ENCODE peak calls at places on chromosome 7, in seven cellular contexts. V is foreskin fibroblast, M is SK-N-SH, T is H7, H is lower leg skin, Y is GM04504, P is NCI-H460. B is an unnamed sample.

GRCh38 chr7:13879994-13880686 is 109.3 kb downstream of the ETV1 start:
- DNase-seq in M (no peak), P (no peak), H (no peak), Y (peak), V (peak), T (no peak), B (no peak)

GRCh38 chr7:134029-134428 is 58.3 kb upstream of the FAM20C start:
- DNase-seq in V (no peak), H (peak), P (no peak), T (peak), Y (no peak), M (no peak), B (no peak)

GRCh38 chr7:36131026-36131425 is 22.0 kb upstream of the EEPD1 start:
- DNase-seq in T (no peak), Y (no peak), V (no peak), H (no peak), P (no peak), M (no peak), B (no peak)

GRCh38 chr7:105245398-105246099 is 143.2 kb downstream of the SRPK2 start:
- DNase-seq in P (no peak), H (no peak), M (peak), Y (no peak), V (no peak), T (no peak), B (peak)

GRCh38 chr7:157495594-157495993 is 158.8 kb downstream of the DNAJB6 start:
- DNase-seq in V (no peak), P (no peak), Y (no peak), M (no peak), T (no peak), H (peak), B (no peak)

GRCh38 chr7:118080947-118081346 is 103.0 kb upstream of the LSM8 start:
- DNase-seq in Y (no peak), H (no peak), M (no peak), P (peak), T (peak), V (no peak), B (no peak)

GRCh38 chr7:38310601-38311057 is 37.2 kb upstream of the TARP start:
- DNase-seq in P (no peak), M (peak), V (peak), Y (no peak), T (no peak), H (no peak), B (no peak)

GRCh38 chr7:129271500-129272355 is 46.9 kb downstream of the AHCYL2 start:
- DNase-seq in H (no peak), P (peak), T (peak), Y (peak), M (peak), V (peak), B (no peak)

GRCh38 chr7:110105840-110106239 is 985.1 kb upstream of the LRRN3 start:
- DNase-seq in Y (no peak), V (no peak), T (no peak), P (no peak), M (no peak), H (no peak), B (no peak)

GRCh38 chr7:142882338-142882678 is 3.2 kb downstream of the TRPV6 start:
- DNase-seq in M (no peak), Y (no peak), P (no peak), V (no peak), H (peak), T (no peak), B (no peak)

GRCh38 chr7:8159595-8159994 is 102.4 kb downstream of the ICA1 start:
- DNase-seq in P (no peak), H (no peak), M (no peak), T (no peak), V (no peak), Y (no peak), B (no peak)

GRCh38 chr7:105216786-105217185 is 171.9 kb downstream of the SRPK2 start:
- DNase-seq in M (no peak), V (no peak), T (no peak), P (no peak), H (no peak), Y (no peak), B (no peak)

GRCh38 chr7:65251851-65252620 is 121.6 kb upstream of the ZNF92 start:
- DNase-seq in V (peak), T (peak), Y (no peak), P (peak), M (peak), H (peak), B (peak)

GRCh38 chr7:22660732-22661131 is 66.3 kb upstream of the IL6 start:
- DNase-seq in T (peak), V (no peak), H (no peak), M (no peak), Y (no peak), P (no peak), B (no peak)

GRCh38 chr7:131897016-131897789 is 340.8 kb upstream of the PODXL start:
- DNase-seq in V (peak), T (no peak), M (peak), Y (peak), P (no peak), H (no peak), B (peak)

GRCh38 chr7:128918266-128918665 is 7.8 kb upstream of the KCP start:
- DNase-seq in Y (no peak), T (no peak), M (no peak), P (no peak), V (no peak), H (peak), B (no peak)

B was measured in retina.